ENCODE peak calls at places on chromosomes 5 and 9, in five cellular contexts. K is A549, M is K562, U is IMR-90, T is GM12878. P is an unnamed sample.

GRCh38 chr5:143442398-143442797 is 38.9 kb upstream of the NR3C1 start:
- DNase-seq in M (no peak), T (no peak), U (peak), K (no peak), P (no peak)

GRCh38 chr5:6497267-6497666 is 48.6 kb downstream of the UBE2QL1 start:
- DNase-seq in U (no peak), K (no peak), M (no peak), T (no peak), P (no peak)

GRCh38 chr5:100900796-100901731 is 2.0 kb downstream of the ST8SIA4 start:
- DNase-seq in T (peak), U (peak), K (peak), M (no peak), P (no peak)

GRCh38 chr9:124776952-124777645 is at the start of gene OLFML2A:
- DNase-seq in U (no peak), T (no peak), M (peak), K (peak), P (peak)

GRCh38 chr5:61018102-61018501 is 73.1 kb downstream of the NDUFAF2 start:
- DNase-seq in U (no peak), T (no peak), M (no peak), K (no peak), P (no peak)

GRCh38 chr5:39570418-39571027 is 145.7 kb upstream of the DAB2 start:
- DNase-seq in U (peak), K (peak), T (no peak), M (peak), P (peak)

GRCh38 chr5:135565691-135566421 is 12.9 kb downstream of the CXCL14 start:
- DNase-seq in T (no peak), M (peak), K (peak), U (peak), P (peak)

GRCh38 chr9:129867138-129868032 is 32.1 kb downstream of the USP20 start:
- DNase-seq in M (no peak), U (no peak), T (no peak), K (no peak), P (no peak)

GRCh38 chr5:50807661-50808060 is 141.2 kb downstream of the PARP8 start:
- DNase-seq in U (peak), M (no peak), T (no peak), K (no peak), P (no peak)

GRCh38 chr5:115818821-115819220 is 2.4 kb upstream of the CDO1 start:
- DNase-seq in U (no peak), T (no peak), K (no peak), M (no peak), P (no peak)

GRCh38 chr5:124662261-124662781 is 84.1 kb downstream of the ZNF608 start:
- DNase-seq in T (no peak), M (no peak), U (no peak), K (peak), P (no peak)

GRCh38 chr5:72525816-72526215 is 18.6 kb upstream of the ZNF366 start:
- DNase-seq in U (peak), T (no peak), M (no peak), K (peak), P (no peak)

GRCh38 chr9:135040892-135041291 is 46.6 kb upstream of the OLFM1 start:
- DNase-seq in M (no peak), U (no peak), T (no peak), K (no peak), P (no peak)

GRCh38 chr5:172592881-172593280 is 48.2 kb upstream of the NEURL1B start:
- DNase-seq in T (no peak), M (no peak), K (no peak), U (no peak), P (no peak)

GRCh38 chr5:123916331-123917121 is 404.5 kb downstream of the CSNK1G3 start:
- DNase-seq in T (no peak), M (no peak), U (peak), K (no peak), P (no peak)

GRCh38 chr5:54311178-54311811 is 922 bp upstream of the ARL15 start:
- DNase-seq in T (no peak), K (peak), M (no peak), U (peak), P (peak)

GRCh38 chr9:117080996-117081395 is 333.9 kb downstream of the ASTN2 start:
- DNase-seq in U (no peak), T (no peak), M (no peak), K (no peak), P (peak)

GRCh38 chr9:114823416-114823815 is 17.6 kb upstream of the TNFSF15 start:
- DNase-seq in K (no peak), M (no peak), U (no peak), T (no peak), P (no peak)

GRCh38 chr9:37309136-37309535 is 113.4 kb upstream of the GRHPR start:
- DNase-seq in M (no peak), U (peak), K (peak), T (no peak), P (no peak)

GRCh38 chr5:135373747-135374515 is 25.1 kb downstream of the MACROH2A1 start:
- DNase-seq in M (no peak), K (no peak), T (no peak), U (no peak), P (no peak)

GRCh38 chr5:45774528-45774927 is 78.3 kb upstream of the HCN1 start:
- DNase-seq in K (no peak), M (no peak), U (no peak), T (no peak), P (no peak)

GRCh38 chr5:150438873-150439546 is 10.5 kb downstream of the RPS14 start:
- DNase-seq in M (peak), T (no peak), K (peak), U (no peak), P (peak)

GRCh38 chr5:128538249-128539037 is 398 bp upstream of the FBN2 start:
- DNase-seq in U (peak), K (peak), M (no peak), T (no peak), P (peak)

GRCh38 chr9:37921168-37921510 is 17.2 kb upstream of the SLC25A51 start:
- DNase-seq in M (no peak), K (no peak), T (no peak), U (no peak), P (no peak)

GRCh38 chr9:99606955-99607354 is 214.7 kb upstream of the NR4A3 start:
- DNase-seq in M (peak), U (no peak), K (no peak), T (no peak), P (peak)

GRCh38 chr9:128391956-128392301 is 20.8 kb downstream of the URM1 start:
- DNase-seq in U (no peak), M (no peak), T (no peak), K (no peak), P (no peak)

GRCh38 chr9:113275147-113276131 is at the start of the genes CDC26 and PRPF4:
- DNase-seq in U (peak), T (peak), M (peak), K (peak), P (peak)

GRCh38 chr9:69719368-69719767 is 40.4 kb downstream of the PTAR1 start:
- DNase-seq in T (no peak), M (no peak), U (peak), K (no peak), P (no peak)

GRCh38 chr5:31500256-31500655 is 31.6 kb downstream of the DROSHA start:
- DNase-seq in U (no peak), K (no peak), M (no peak), T (no peak), P (no peak)

GRCh38 chr5:10584714-10585113 is 20.8 kb downstream of the ANKRD33B start:
- DNase-seq in M (no peak), K (no peak), T (no peak), U (no peak), P (no peak)

GRCh38 chr5:34008721-34009120 is 871 bp upstream of the AMACR start:
- DNase-seq in M (no peak), T (no peak), U (no peak), K (no peak), P (no peak)

GRCh38 chr5:140795259-140795641 is 598 bp downstream of the PCDHA2 start:
- DNase-seq in U (no peak), T (no peak), K (peak), M (no peak), P (no peak)

DNA sequence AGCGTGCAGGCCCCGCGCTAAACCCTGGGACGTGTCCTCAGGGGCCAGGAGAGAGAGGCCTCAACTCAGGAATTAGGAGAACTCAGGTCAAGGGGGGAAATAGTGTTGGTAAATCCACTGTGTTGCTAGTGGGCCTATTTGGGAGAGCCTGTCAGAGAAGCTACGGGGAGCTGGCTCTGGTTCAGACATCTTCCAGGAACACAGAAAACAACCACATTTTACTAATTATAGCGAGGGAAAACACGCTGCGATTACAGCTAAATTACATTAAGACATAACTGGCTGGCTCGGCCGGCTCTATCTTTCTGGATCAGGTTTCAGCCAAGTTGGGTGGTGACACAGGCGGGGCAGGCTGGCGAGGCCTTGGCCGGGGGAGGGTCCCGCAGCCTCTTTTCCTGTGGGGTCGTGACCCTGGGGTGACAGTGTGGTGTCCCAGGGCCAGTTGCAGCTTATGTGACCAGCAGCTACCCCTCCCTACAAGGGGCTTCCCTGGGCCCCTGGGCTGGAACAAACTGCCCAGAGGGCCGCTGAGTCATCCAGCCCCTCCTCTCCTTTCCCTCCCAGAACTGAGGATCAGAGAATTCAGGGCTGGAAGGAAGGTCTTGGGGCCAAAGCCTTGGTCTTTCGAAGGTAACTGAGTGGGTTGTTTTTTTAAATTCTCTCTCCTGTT is 75.1 kb downstream of the FGF18 start:
- DNase-seq in M (peak), K (peak), U (peak), T (no peak), P (peak)
- TF ChIP-seq RCOR1 in M (peak), K (no peak), U (no peak), T (no peak), P (peak)

DNA sequence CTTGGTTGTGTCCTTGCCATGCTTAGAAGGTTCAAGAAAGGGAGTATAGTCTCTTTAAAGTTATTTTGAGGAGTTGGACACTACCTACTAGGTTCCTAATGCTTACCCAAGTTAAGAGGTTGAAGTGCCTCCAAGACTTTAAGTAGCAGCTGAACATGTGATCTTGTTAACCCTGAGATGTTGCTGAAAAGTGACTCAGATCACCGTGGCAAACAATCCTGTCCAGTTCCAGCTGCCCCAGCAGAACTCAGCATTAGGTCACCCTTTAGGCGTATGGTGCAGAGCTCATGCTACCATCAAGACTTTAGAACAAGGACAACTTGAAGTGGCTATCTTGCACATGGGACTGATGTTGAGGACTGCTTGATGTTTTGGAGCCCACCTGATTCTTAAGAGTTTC is 22.5 kb downstream of the ZNF462 start:
- DNase-seq in U (peak), T (no peak), K (peak), M (no peak), P (no peak)
- TF ChIP-seq RCOR1 in U (no peak), T (no peak), K (no peak), M (no peak), P (no peak)

DNA sequence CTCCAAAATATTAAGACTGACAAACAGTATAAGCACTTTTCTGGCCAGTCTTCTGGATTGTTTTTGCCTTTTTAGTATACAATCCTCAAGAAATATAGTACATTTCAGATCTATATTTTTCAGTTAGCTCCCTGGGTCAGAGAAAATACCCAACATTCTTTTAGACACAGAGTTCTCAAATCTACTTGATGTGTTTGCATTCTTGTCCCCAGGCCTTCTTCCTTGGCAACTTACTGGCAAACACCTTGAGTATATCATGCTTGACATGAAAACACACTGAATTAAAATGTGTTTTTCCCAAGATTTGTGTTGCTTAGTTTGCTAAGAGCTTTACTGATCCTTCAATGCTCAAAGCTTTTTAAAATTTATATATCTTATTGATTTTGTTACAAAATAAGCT is 1413.1 kb upstream of the CDH9 start:
- DNase-seq in K (no peak), T (no peak), M (no peak), U (no peak), P (no peak)
- TF ChIP-seq RCOR1 in K (no peak), T (no peak), M (no peak), U (no peak), P (no peak)

GRCh38 chr9:109451311-109452025 is 46.6 kb downstream of the PTPN3 start:
- DNase-seq in K (no peak), M (no peak), T (no peak), U (no peak), P (no peak)

GRCh38 chr9:109454041-109454440 is 44.1 kb downstream of the PTPN3 start:
- DNase-seq in T (no peak), U (no peak), K (no peak), M (no peak), P (no peak)

GRCh38 chr9:109454601-109455155 is 43.4 kb downstream of the PTPN3 start:
- DNase-seq in U (no peak), T (no peak), K (no peak), M (no peak), P (no peak)

GRCh38 chr9:109452761-109453160 is 45.3 kb downstream of the PTPN3 start:
- DNase-seq in T (no peak), U (peak), K (peak), M (no peak), P (no peak)

GRCh38 chr9:109453210-109453842 is 44.8 kb downstream of the PTPN3 start:
- DNase-seq in U (peak), K (peak), M (no peak), T (no peak), P (peak)
- TF ChIP-seq RCOR1 in U (no peak), K (no peak), M (no peak), T (no peak), P (peak)

GRCh38 chr9:20512106-20512505 is 110.2 kb downstream of the MLLT3 start:
- DNase-seq in T (no peak), K (peak), U (peak), M (no peak), P (no peak)
- TF ChIP-seq RCOR1 in T (no peak), K (no peak), U (no peak), M (no peak), P (peak)

GRCh38 chr9:73579823-73580222 is 428.2 kb downstream of the ANXA1 start:
- DNase-seq in T (no peak), M (no peak), U (no peak), K (no peak), P (no peak)
- TF ChIP-seq RCOR1 in T (no peak), M (no peak), U (no peak), K (no peak), P (no peak)

GRCh38 chr5:169440107-169440701 is 139.3 kb upstream of the SLIT3 start:
- DNase-seq in T (no peak), K (peak), U (no peak), M (no peak), P (no peak)
- TF ChIP-seq RCOR1 in T (no peak), K (no peak), U (no peak), M (no peak), P (no peak)

GRCh38 chr9:115978739-115979138 is 174.9 kb upstream of the PAPPA start:
- DNase-seq in U (no peak), K (peak), M (no peak), T (no peak), P (no peak)
- TF ChIP-seq RCOR1 in U (no peak), K (no peak), M (no peak), T (no peak), P (no peak)

GRCh38 chr5:133756756-133757155 is 144.4 kb upstream of the FSTL4 start:
- DNase-seq in K (no peak), M (no peak), T (no peak), U (no peak), P (no peak)

GRCh38 chr5:133751846-133752245 is 139.5 kb upstream of the FSTL4 start:
- DNase-seq in T (no peak), U (no peak), M (no peak), K (no peak), P (peak)

GRCh38 chr5:133754575-133755169 is 142.3 kb upstream of the FSTL4 start:
- DNase-seq in U (peak), M (peak), T (peak), K (peak), P (no peak)

GRCh38 chr5:133756036-133756435 is 143.7 kb upstream of the FSTL4 start:
- DNase-seq in K (no peak), M (no peak), U (no peak), T (no peak), P (no peak)

DNA sequence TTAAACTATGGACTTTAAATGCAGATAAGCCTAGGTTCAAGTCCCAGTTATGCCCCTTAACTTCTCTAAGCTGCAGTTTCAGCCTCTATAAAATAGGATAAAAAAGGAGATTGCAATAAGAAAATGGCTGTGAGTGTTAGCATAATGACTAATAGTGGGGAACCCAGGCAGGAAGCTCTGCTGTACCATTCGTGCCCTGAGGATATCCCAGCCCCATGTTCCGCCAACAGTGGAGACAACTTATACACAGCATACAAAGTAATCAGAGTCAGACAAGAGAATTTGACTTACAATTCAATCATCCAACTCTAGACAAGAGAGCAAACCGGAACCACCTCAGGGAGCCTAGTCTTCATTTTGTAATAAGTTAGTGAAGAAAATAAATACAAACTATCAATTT is 141.5 kb upstream of the FSTL4 start:
- DNase-seq in T (no peak), M (no peak), U (no peak), K (no peak), P (no peak)
- TF ChIP-seq RCOR1 in T (no peak), M (no peak), U (no peak), K (no peak), P (no peak)

DNA sequence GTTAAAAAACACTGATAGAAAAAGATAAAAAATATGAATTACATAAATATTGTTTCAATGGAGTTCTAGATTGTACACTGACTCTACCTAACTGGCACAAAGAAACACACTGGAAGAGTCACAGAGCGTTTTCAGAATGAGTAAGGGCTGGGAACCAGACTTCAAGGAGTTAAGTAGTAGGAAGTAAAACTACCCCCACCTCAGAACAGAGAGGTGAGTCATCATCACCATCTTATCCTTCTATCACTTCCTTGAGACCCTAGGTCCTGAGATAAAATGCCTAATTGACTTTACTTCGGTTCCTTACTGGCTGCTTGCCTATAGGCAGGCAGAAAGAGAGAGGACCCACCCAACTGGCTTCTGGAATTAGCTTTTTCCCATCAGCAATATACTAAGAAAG is 79.7 kb downstream of the ELAVL2 start:
- DNase-seq in K (no peak), U (no peak), T (no peak), M (no peak), P (no peak)
- TF ChIP-seq RCOR1 in K (no peak), U (no peak), T (no peak), M (no peak), P (no peak)

P was measured in SK-N-SH.